ENCODE peak calls at places on chromosome 22, in ten cellular contexts. B is stimulated activated CD4-positive, alpha-beta T cell treated with anti-CD3 and anti-CD28 coated beads, Interleukin-1b, Interleukin-23, amount 100 ng/mL, for 1 hour; F is activated CD8-positive, alpha-beta memory T cell treated with anti-CD3 and anti-CD28 coated beads, Interleukin-2, amount 50 U/mL, for 4 hours; H is GM04503; G is NCI-H1436; V is GM12865; C is cardiac fibroblast; Z is MM.1S; T is SW 1271; J is lung microvascular endothelial cell. X is an unnamed sample.

GRCh38 chr22:29483254-29483653 is 3.2 kb downstream of the NEFH start:
- DNase-seq in B (no peak), F (no peak), H (no peak), G (no peak), V (no peak), C (no peak), Z (no peak), T (no peak), J (no peak), X (no peak)

GRCh38 chr22:27602390-27602789 is 199.2 kb downstream of the MN1 start:
- DNase-seq in B (no peak), F (no peak), H (no peak), G (no peak), V (no peak), C (no peak), Z (no peak), T (no peak), J (no peak), X (no peak)

GRCh38 chr22:34099278-34099677 is 179.0 kb upstream of the LARGE1 start:
- DNase-seq in B (no peak), F (no peak), H (no peak), G (no peak), V (no peak), C (no peak), Z (no peak), T (no peak), J (no peak), X (no peak)

GRCh38 chr22:30607939-30608338 is 965 bp downstream of the TCN2 start:
- DNase-seq in B (no peak), F (no peak), H (no peak), G (no peak), V (no peak), C (no peak), Z (no peak), T (no peak), J (no peak), X (no peak)

GRCh38 chr22:26385164-26385563 is 43.9 kb upstream of the ASPHD2 start:
- DNase-seq in B (no peak), F (no peak), H (no peak), G (no peak), V (no peak), C (no peak), Z (no peak), T (no peak), J (no peak), X (no peak)

GRCh38 chr22:37287550-37287951 is 5.2 kb downstream of the CYTH4 start:
- DNase-seq in B (no peak), F (no peak), H (no peak), G (no peak), V (no peak), C (no peak), Z (no peak), T (no peak), J (no peak), X (no peak)

GRCh38 chr22:42680648-42681047 is 31.5 kb upstream of the CYB5R3 start:
- DNase-seq in B (no peak), F (no peak), H (peak), G (no peak), V (no peak), C (peak), Z (no peak), T (peak), J (peak), X (peak)

GRCh38 chr22:21681566-21682370 is 16.0 kb downstream of the PPIL2 start:
- DNase-seq in B (no peak), F (no peak), H (no peak), G (no peak), V (no peak), C (no peak), Z (no peak), T (no peak), J (no peak), X (no peak)

GRCh38 chr22:44738347-44738715 is 14.0 kb upstream of the ARHGAP8 start:
- DNase-seq in B (no peak), F (no peak), H (no peak), G (no peak), V (no peak), C (no peak), Z (no peak), T (no peak), J (no peak), X (no peak)

GRCh38 chr22:49911881-49912625 is 6.2 kb downstream of the ALG12 start:
- DNase-seq in B (no peak), F (no peak), H (no peak), G (no peak), V (no peak), C (no peak), Z (no peak), T (no peak), J (no peak), X (no peak)

GRCh38 chr22:26588749-26589366 is 1.1 kb downstream of the TPST2 start:
- DNase-seq in B (no peak), F (no peak), H (no peak), G (no peak), V (no peak), C (no peak), Z (no peak), T (no peak), J (peak), X (no peak)

GRCh38 chr22:31846161-31847115 is 92.6 kb downstream of the DEPDC5 start:
- DNase-seq in B (no peak), F (no peak), H (no peak), G (no peak), V (peak), C (peak), Z (no peak), T (no peak), J (no peak), X (peak)

GRCh38 chr22:19818264-19819208 is 36.1 kb downstream of the GNB1L start:
- DNase-seq in B (no peak), F (peak), H (no peak), G (no peak), V (no peak), C (no peak), Z (no peak), T (no peak), J (no peak), X (no peak)

GRCh38 chr22:43110927-43111623 is 525 bp downstream of the BIK start:
- DNase-seq in B (no peak), F (peak), H (no peak), G (peak), V (peak), C (no peak), Z (peak), T (no peak), J (no peak), X (no peak)

GRCh38 chr22:33986954-33987353 is 66.7 kb upstream of the LARGE1 start:
- DNase-seq in B (no peak), F (no peak), H (no peak), G (no peak), V (no peak), C (no peak), Z (no peak), T (no peak), J (no peak), X (no peak)

GRCh38 chr22:40509401-40510134 is 127.0 kb downstream of the MRTFA start:
- DNase-seq in B (no peak), F (no peak), H (peak), G (no peak), V (no peak), C (peak), Z (no peak), T (no peak), J (no peak), X (peak)

GRCh38 chr22:39176067-39176621 is 23.7 kb upstream of the CBX7 start:
- DNase-seq in B (no peak), F (no peak), H (no peak), G (no peak), V (no peak), C (peak), Z (no peak), T (peak), J (peak), X (no peak)

GRCh38 chr22:30302810-30303138 is 13.5 kb upstream of the CASTOR1 start:
- DNase-seq in B (no peak), F (no peak), H (no peak), G (no peak), V (no peak), C (no peak), Z (no peak), T (no peak), J (peak), X (no peak)

GRCh38 chr22:42945736-42946135 is 69.2 kb downstream of the PACSIN2 start:
- DNase-seq in B (no peak), F (no peak), H (no peak), G (no peak), V (peak), C (no peak), Z (no peak), T (no peak), J (no peak), X (no peak)

GRCh38 chr22:49827853-49828598 is at the start of gene BRD1:
- DNase-seq in B (peak), F (peak), H (no peak), G (peak), V (peak), C (peak), Z (peak), T (peak), J (peak), X (peak)

GRCh38 chr22:46044718-46045458 is 67.9 kb upstream of the WNT7B start:
- DNase-seq in B (no peak), F (peak), H (no peak), G (no peak), V (no peak), C (peak), Z (no peak), T (no peak), J (peak), X (no peak)

GRCh38 chr22:23234409-23235161 is 54.3 kb downstream of the BCR start:
- DNase-seq in B (no peak), F (no peak), H (no peak), G (no peak), V (no peak), C (no peak), Z (no peak), T (no peak), J (no peak), X (no peak)

GRCh38 chr22:36197065-36197440 is 4.6 kb downstream of the APOL4 start:
- DNase-seq in B (no peak), F (no peak), H (no peak), G (peak), V (peak), C (peak), Z (peak), T (no peak), J (no peak), X (no peak)

GRCh38 chr22:44777364-44777756 is 25.0 kb downstream of the ARHGAP8 start:
- DNase-seq in B (no peak), F (no peak), H (no peak), G (no peak), V (no peak), C (no peak), Z (no peak), T (no peak), J (no peak), X (no peak)

GRCh38 chr22:38941488-38941987 is 15.9 kb upstream of the APOBEC3A start:
- DNase-seq in B (no peak), F (peak), H (no peak), G (no peak), V (peak), C (no peak), Z (peak), T (no peak), J (no peak), X (no peak)

GRCh38 chr22:28373841-28374240 is 305.8 kb downstream of the TTC28 start:
- DNase-seq in B (no peak), F (no peak), H (no peak), G (no peak), V (no peak), C (peak), Z (no peak), T (no peak), J (no peak), X (peak)

GRCh38 chr22:41925783-41926460 is 684 bp downstream of the TNFRSF13C start:
- DNase-seq in B (peak), F (peak), H (no peak), G (peak), V (peak), C (peak), Z (peak), T (no peak), J (peak), X (no peak)

GRCh38 chr22:35154937-35155387 is 89.0 kb downstream of the ISX start:
- DNase-seq in B (no peak), F (no peak), H (peak), G (peak), V (peak), C (peak), Z (peak), T (peak), J (peak), X (peak)

GRCh38 chr22:38317237-38317994 is at the start of gene CSNK1E:
- DNase-seq in B (peak), F (peak), H (no peak), G (peak), V (peak), C (peak), Z (peak), T (peak), J (peak), X (peak)

GRCh38 chr22:22687638-22688500 is 43.5 kb downstream of the GGTLC2 start:
- DNase-seq in B (no peak), F (no peak), H (peak), G (no peak), V (peak), C (peak), Z (peak), T (peak), J (peak), X (peak)

GRCh38 chr22:47334596-47334995 is 572.1 kb downstream of the TBC1D22A start:
- DNase-seq in B (no peak), F (no peak), H (no peak), G (no peak), V (no peak), C (no peak), Z (no peak), T (no peak), J (no peak), X (no peak)

GRCh38 chr22:25077964-25078363 is 121.7 kb upstream of the CRYBB3 start:
- DNase-seq in B (no peak), F (no peak), H (no peak), G (peak), V (no peak), C (no peak), Z (no peak), T (no peak), J (no peak), X (no peak)

GRCh38 chr22:39568278-39568981 is 2.1 kb upstream of the CACNA1I start:
- DNase-seq in B (no peak), F (no peak), H (no peak), G (no peak), V (no peak), C (no peak), Z (no peak), T (no peak), J (no peak), X (no peak)

GRCh38 chr22:17303840-17304779 is 65.2 kb upstream of the CECR2 start:
- DNase-seq in B (peak), F (peak), H (no peak), G (no peak), V (peak), C (no peak), Z (peak), T (no peak), J (no peak), X (no peak)

GRCh38 chr22:42769574-42770447 is 49.1 kb upstream of the A4GALT start:
- DNase-seq in B (no peak), F (no peak), H (peak), G (no peak), V (peak), C (peak), Z (no peak), T (no peak), J (peak), X (peak)

X was measured in stromal cell of bone marrow.